ENCODE peak calls at places on chromosomes 4 and X, in four cellular contexts. H, A, K and V are unnamed samples.

GRCh38 chrX:7065473-7065872 is 82.0 kb upstream of the STS start:
- DNase-seq in A (no peak), K (no peak), H (no peak), V (no peak)

GRCh38 chrX:33082371-33082770 is 129.0 kb downstream of the DMD start:
- DNase-seq in H (no peak), K (no peak), A (no peak), V (no peak)

GRCh38 chr4:84907145-84907544 is 59.3 kb downstream of the WDFY3 start:
- DNase-seq in H (no peak), K (no peak), A (no peak), V (no peak)

GRCh38 chrX:111645607-111646006 is 35.4 kb upstream of the ALG13 start:
- DNase-seq in H (no peak), A (no peak), K (no peak), V (no peak)

GRCh38 chr4:156779774-156780173 is 191.8 kb downstream of the PDGFC start:
- DNase-seq in K (peak), H (no peak), A (no peak), V (no peak)

GRCh38 chr4:176607807-176608206 is 184.9 kb downstream of the VEGFC start:
- DNase-seq in H (no peak), K (no peak), A (no peak), V (no peak)

GRCh38 chr4:46955601-46956000 is 37.8 kb downstream of the GABRA4 start:
- DNase-seq in K (no peak), A (no peak), H (no peak), V (no peak)

GRCh38 chr4:13918110-13918509 is 290.6 kb upstream of the BOD1L1 start:
- DNase-seq in A (no peak), H (no peak), K (peak), V (no peak)

GRCh38 chr4:38166082-38166481 is 205.9 kb downstream of the PTTG2 start:
- DNase-seq in H (no peak), K (no peak), A (no peak), V (peak)

GRCh38 chr4:102452854-102453253 is 48.3 kb upstream of the NFKB1 start:
- DNase-seq in K (no peak), H (no peak), A (no peak), V (no peak)

GRCh38 chrX:38561951-38562719 is 793 bp downstream of the TSPAN7 start:
- DNase-seq in K (no peak), H (peak), A (no peak), V (no peak)

GRCh38 chr4:48665555-48666186 is 114.4 kb downstream of the FRYL start:
- DNase-seq in A (peak), H (no peak), K (peak), V (no peak)

GRCh38 chrX:47863187-47863586 is 26.5 kb downstream of the ZNF81 start:
- DNase-seq in K (no peak), H (no peak), A (no peak), V (no peak)

GRCh38 chrX:13092455-13092941 is 48.1 kb upstream of the FAM9C start:
- DNase-seq in K (no peak), A (no peak), H (no peak), V (no peak)

GRCh38 chr4:5760936-5761480 is 50.0 kb downstream of the EVC start:
- DNase-seq in A (no peak), H (no peak), K (no peak), V (no peak)

GRCh38 chrX:98380556-98380955 is 1496.8 kb downstream of the RPA4 start:
- DNase-seq in A (no peak), H (peak), K (no peak), V (no peak)
- H3K4me3 ChIP-seq in A (no peak), H (peak), K (no peak), V (no peak)

GRCh38 chr4:104940927-104941326 is 205.7 kb upstream of the TET2 start:
- DNase-seq in A (no peak), H (no peak), K (no peak), V (no peak)

GRCh38 chr4:104941661-104942062 is 205.0 kb upstream of the TET2 start:
- DNase-seq in K (peak), A (no peak), H (no peak), V (no peak)

GRCh38 chr4:104938624-104939023 is 208.1 kb upstream of the TET2 start:
- DNase-seq in K (no peak), A (peak), H (no peak), V (no peak)

GRCh38 chr4:104942990-104943758 is 203.5 kb upstream of the TET2 start:
- DNase-seq in K (no peak), H (no peak), A (no peak), V (no peak)
- H2AFZ ChIP-seq in K (no peak), H (no peak), A (no peak), V (no peak)

DNA sequence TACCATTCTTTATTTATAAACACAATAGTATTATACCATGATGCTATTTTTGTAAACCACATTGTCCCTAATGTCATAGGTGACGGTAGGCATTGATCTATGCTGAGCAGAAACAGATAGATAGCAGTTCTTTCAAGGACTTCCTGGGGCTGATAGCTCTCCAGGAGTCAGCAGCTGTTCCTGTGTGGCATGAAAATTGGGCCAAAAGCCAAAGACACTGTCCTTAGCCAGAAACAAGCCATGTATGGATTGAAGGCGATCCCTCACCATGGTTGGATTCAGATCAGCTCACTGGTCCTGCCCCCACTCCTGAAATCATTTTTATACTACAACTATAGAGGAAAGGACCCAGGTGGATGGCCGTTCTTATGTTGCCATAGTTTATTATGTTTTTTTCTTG is 53.6 kb downstream of the DDX60 start:
- DNase-seq in A (no peak), K (no peak), H (no peak), V (no peak)
- TF ChIP-seq EZH2phosphoT487 in A (no peak), K (no peak), H (no peak), V (no peak)

GRCh38 chr4:175514174-175514573 is 297.9 kb downstream of the GPM6A start:
- DNase-seq in H (no peak), K (no peak), A (no peak), V (no peak)
- H3K4me3 ChIP-seq in H (no peak), K (no peak), A (no peak), V (no peak)

GRCh38 chr4:116005037-116005805 is 891.8 kb upstream of the NDST4 start:
- DNase-seq in K (no peak), A (no peak), H (no peak), V (peak)
- H2AFZ ChIP-seq in K (no peak), A (peak), H (no peak), V (peak)

DNA sequence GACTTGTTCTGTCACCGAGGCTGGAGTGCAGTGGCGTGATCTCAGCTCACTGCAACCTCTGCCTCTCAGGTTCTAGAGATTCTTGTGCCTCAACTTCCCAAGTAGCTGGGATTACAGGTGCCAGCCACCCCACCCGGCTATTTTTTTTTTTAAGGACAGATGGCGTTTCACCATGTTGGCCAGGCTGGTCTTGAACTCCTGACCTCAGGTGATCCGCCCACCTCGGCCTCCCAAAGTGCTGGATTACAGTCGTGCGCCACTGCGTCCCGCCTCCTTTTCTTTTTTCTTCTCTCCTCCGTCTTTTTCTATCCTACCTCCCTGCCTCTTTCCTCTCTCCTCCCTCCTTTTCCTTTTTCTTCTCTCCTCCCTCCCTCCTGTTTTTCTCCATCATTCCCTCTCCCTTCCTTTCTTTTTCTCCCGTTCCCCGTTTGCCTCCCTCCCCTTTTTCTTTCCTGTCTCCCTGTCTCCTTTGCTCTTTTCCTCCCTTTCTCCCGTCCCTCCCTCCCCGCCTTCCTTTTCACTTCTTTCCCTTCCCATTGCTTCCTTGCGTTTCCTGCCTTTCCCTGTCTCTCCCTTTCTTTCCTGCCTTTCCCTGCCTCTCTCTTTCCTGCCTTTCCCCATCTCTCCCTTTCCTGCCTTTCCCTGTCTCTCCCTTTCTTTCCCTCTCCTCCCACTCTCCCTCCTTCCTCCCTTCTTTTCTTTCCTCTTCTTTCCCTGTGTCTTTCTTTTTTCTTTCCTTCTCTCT is 2.1 kb upstream of the SLC25A6 start:
- DNase-seq in A (no peak), H (no peak), K (no peak), V (no peak)
- TF ChIP-seq EZH2phosphoT487 in A (no peak), H (no peak), K (no peak), V (no peak)

GRCh38 chr4:173530326-173531062 is 465 bp upstream of the HAND2 start:
- DNase-seq in K (no peak), A (no peak), H (peak), V (no peak)
- H3K4me3 ChIP-seq in K (no peak), A (no peak), H (peak), V (no peak)

DNA sequence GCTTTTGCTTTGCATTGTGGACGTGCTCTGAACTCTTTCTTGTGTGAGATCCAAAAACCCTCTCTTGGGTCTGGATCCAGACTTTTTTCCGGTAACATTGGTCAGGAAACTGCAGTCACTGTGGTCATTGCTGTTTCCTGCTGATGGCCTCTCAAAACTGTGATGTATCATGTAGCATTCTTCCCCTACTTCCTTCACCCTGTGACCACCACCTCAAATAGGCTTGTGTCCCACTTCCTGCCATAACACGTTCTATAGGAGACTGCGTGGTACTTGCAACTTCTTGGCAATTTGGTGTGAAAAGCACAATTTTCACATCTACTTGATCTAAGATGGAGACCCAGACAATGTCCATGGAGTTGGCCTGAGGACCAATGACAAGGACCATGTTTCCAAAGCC is 4.8 kb downstream of the CXCL2 start:
- DNase-seq in A (no peak), H (no peak), K (no peak), V (no peak)
- H2AFZ ChIP-seq in A (no peak), H (no peak), K (no peak), V (no peak)

DNA sequence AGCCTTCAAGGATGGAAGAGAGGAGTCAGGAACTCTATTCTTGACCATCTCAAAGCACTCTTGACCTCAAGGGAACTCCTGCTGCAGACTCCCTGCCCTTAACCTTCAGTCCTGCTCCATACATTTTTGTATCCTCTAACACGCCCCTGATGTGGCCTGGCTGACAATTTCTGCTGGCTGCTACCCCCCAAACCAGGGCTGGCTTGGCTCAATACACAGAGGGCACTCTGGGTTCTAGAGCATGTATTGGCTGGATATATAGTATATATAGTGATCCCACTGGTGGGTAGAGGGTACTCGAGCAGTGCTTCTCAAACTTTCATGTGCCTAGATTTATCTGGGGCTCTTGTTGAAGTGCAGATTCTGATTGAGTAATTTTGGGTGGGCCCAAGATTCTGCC is 101.9 kb downstream of the SMIM20 start:
- DNase-seq in K (no peak), A (no peak), H (no peak), V (no peak)
- TF ChIP-seq EZH2phosphoT487 in K (no peak), A (no peak), H (no peak), V (no peak)